ENCODE peak calls at places on chromosome 11, in ten cellular contexts. One of them, this sample, is unnamed.

GRCh38 chr11:128904872-128905344 is 13.8 kb downstream of the KCNJ5 start:
- DNase-seq in effector CD4-positive, alpha-beta T cell: no peak
- DNase-seq in myocyte: peak
- DNase-seq in amniotic stem cell: no peak
- DNase-seq in skeletal muscle cell: no peak
- DNase-seq in DMS153: peak
- DNase-seq in NCI-H1436: peak
- DNase-seq in RCC 7860: no peak
- DNase-seq in GM13977: no peak
- DNase-seq in stimulated activated CD8-positive, alpha-beta memory T cell treated with anti-CD3 and anti-CD28 coated beads, Interleukin-4, amount 100 ng/mL, for 48 hours: no peak
- DNase-seq in this sample: peak

GRCh38 chr11:104582431-104582830 is 315.8 kb downstream of the CASP12 start:
- DNase-seq in effector CD4-positive, alpha-beta T cell: no peak
- DNase-seq in myocyte: no peak
- DNase-seq in amniotic stem cell: no peak
- DNase-seq in skeletal muscle cell: no peak
- DNase-seq in DMS153: no peak
- DNase-seq in NCI-H1436: no peak
- DNase-seq in RCC 7860: no peak
- DNase-seq in GM13977: no peak
- DNase-seq in stimulated activated CD8-positive, alpha-beta memory T cell treated with anti-CD3 and anti-CD28 coated beads, Interleukin-4, amount 100 ng/mL, for 48 hours: no peak
- DNase-seq in this sample: no peak

GRCh38 chr11:70040869-70041501 is 37.1 kb upstream of the ANO1 start:
- DNase-seq in effector CD4-positive, alpha-beta T cell: no peak
- DNase-seq in myocyte: no peak
- DNase-seq in amniotic stem cell: no peak
- DNase-seq in skeletal muscle cell: no peak
- DNase-seq in DMS153: no peak
- DNase-seq in NCI-H1436: no peak
- DNase-seq in RCC 7860: no peak
- DNase-seq in GM13977: no peak
- DNase-seq in stimulated activated CD8-positive, alpha-beta memory T cell treated with anti-CD3 and anti-CD28 coated beads, Interleukin-4, amount 100 ng/mL, for 48 hours: no peak
- DNase-seq in this sample: no peak

GRCh38 chr11:25992254-25992653 is 339.7 kb upstream of the ANO3 start:
- DNase-seq in effector CD4-positive, alpha-beta T cell: no peak
- DNase-seq in myocyte: no peak
- DNase-seq in amniotic stem cell: no peak
- DNase-seq in skeletal muscle cell: no peak
- DNase-seq in DMS153: no peak
- DNase-seq in NCI-H1436: no peak
- DNase-seq in RCC 7860: no peak
- DNase-seq in GM13977: no peak
- DNase-seq in stimulated activated CD8-positive, alpha-beta memory T cell treated with anti-CD3 and anti-CD28 coated beads, Interleukin-4, amount 100 ng/mL, for 48 hours: no peak
- DNase-seq in this sample: no peak

GRCh38 chr11:123425367-123425766 is 4.7 kb upstream of the GRAMD1B start:
- DNase-seq in effector CD4-positive, alpha-beta T cell: no peak
- DNase-seq in myocyte: no peak
- DNase-seq in amniotic stem cell: no peak
- DNase-seq in skeletal muscle cell: no peak
- DNase-seq in DMS153: no peak
- DNase-seq in NCI-H1436: no peak
- DNase-seq in RCC 7860: no peak
- DNase-seq in GM13977: no peak
- DNase-seq in stimulated activated CD8-positive, alpha-beta memory T cell treated with anti-CD3 and anti-CD28 coated beads, Interleukin-4, amount 100 ng/mL, for 48 hours: no peak
- DNase-seq in this sample: no peak

GRCh38 chr11:35083181-35084061 is 55.5 kb upstream of the CD44 start:
- DNase-seq in effector CD4-positive, alpha-beta T cell: peak
- DNase-seq in myocyte: peak
- DNase-seq in amniotic stem cell: peak
- DNase-seq in skeletal muscle cell: peak
- DNase-seq in DMS153: no peak
- DNase-seq in NCI-H1436: no peak
- DNase-seq in RCC 7860: peak
- DNase-seq in GM13977: peak
- DNase-seq in stimulated activated CD8-positive, alpha-beta memory T cell treated with anti-CD3 and anti-CD28 coated beads, Interleukin-4, amount 100 ng/mL, for 48 hours: peak
- DNase-seq in this sample: no peak

GRCh38 chr11:808427-809286 is 1.1 kb upstream of the RPLP2 start:
- DNase-seq in effector CD4-positive, alpha-beta T cell: no peak
- DNase-seq in myocyte: no peak
- DNase-seq in amniotic stem cell: no peak
- DNase-seq in skeletal muscle cell: no peak
- DNase-seq in DMS153: no peak
- DNase-seq in NCI-H1436: no peak
- DNase-seq in RCC 7860: peak
- DNase-seq in GM13977: no peak
- DNase-seq in stimulated activated CD8-positive, alpha-beta memory T cell treated with anti-CD3 and anti-CD28 coated beads, Interleukin-4, amount 100 ng/mL, for 48 hours: peak
- DNase-seq in this sample: no peak

GRCh38 chr11:34223021-34223813 is 117.8 kb downstream of the NAT10 start:
- DNase-seq in effector CD4-positive, alpha-beta T cell: no peak
- DNase-seq in myocyte: peak
- DNase-seq in amniotic stem cell: no peak
- DNase-seq in skeletal muscle cell: peak
- DNase-seq in DMS153: no peak
- DNase-seq in NCI-H1436: peak
- DNase-seq in RCC 7860: no peak
- DNase-seq in GM13977: no peak
- DNase-seq in stimulated activated CD8-positive, alpha-beta memory T cell treated with anti-CD3 and anti-CD28 coated beads, Interleukin-4, amount 100 ng/mL, for 48 hours: no peak
- DNase-seq in this sample: no peak

GRCh38 chr11:110113507-110113906 is 20.3 kb downstream of the ZC3H12C start:
- DNase-seq in effector CD4-positive, alpha-beta T cell: no peak
- DNase-seq in myocyte: no peak
- DNase-seq in amniotic stem cell: no peak
- DNase-seq in skeletal muscle cell: no peak
- DNase-seq in DMS153: no peak
- DNase-seq in NCI-H1436: no peak
- DNase-seq in RCC 7860: no peak
- DNase-seq in GM13977: no peak
- DNase-seq in stimulated activated CD8-positive, alpha-beta memory T cell treated with anti-CD3 and anti-CD28 coated beads, Interleukin-4, amount 100 ng/mL, for 48 hours: no peak
- DNase-seq in this sample: no peak

GRCh38 chr11:61129608-61130523 is 27.6 kb downstream of the CD5 start:
- DNase-seq in effector CD4-positive, alpha-beta T cell: peak
- DNase-seq in myocyte: peak
- DNase-seq in amniotic stem cell: no peak
- DNase-seq in skeletal muscle cell: peak
- DNase-seq in DMS153: no peak
- DNase-seq in NCI-H1436: no peak
- DNase-seq in RCC 7860: peak
- DNase-seq in GM13977: peak
- DNase-seq in stimulated activated CD8-positive, alpha-beta memory T cell treated with anti-CD3 and anti-CD28 coated beads, Interleukin-4, amount 100 ng/mL, for 48 hours: peak
- DNase-seq in this sample: no peak

GRCh38 chr11:71992331-71992730 is 6.4 kb upstream of the IL18BP start:
- DNase-seq in effector CD4-positive, alpha-beta T cell: no peak
- DNase-seq in myocyte: no peak
- DNase-seq in amniotic stem cell: no peak
- DNase-seq in skeletal muscle cell: no peak
- DNase-seq in DMS153: no peak
- DNase-seq in NCI-H1436: no peak
- DNase-seq in RCC 7860: no peak
- DNase-seq in GM13977: no peak
- DNase-seq in stimulated activated CD8-positive, alpha-beta memory T cell treated with anti-CD3 and anti-CD28 coated beads, Interleukin-4, amount 100 ng/mL, for 48 hours: no peak
- DNase-seq in this sample: no peak

GRCh38 chr11:13205446-13205845 is 72.1 kb upstream of the BMAL1 start:
- DNase-seq in effector CD4-positive, alpha-beta T cell: no peak
- DNase-seq in myocyte: no peak
- DNase-seq in amniotic stem cell: no peak
- DNase-seq in skeletal muscle cell: no peak
- DNase-seq in DMS153: no peak
- DNase-seq in NCI-H1436: no peak
- DNase-seq in RCC 7860: no peak
- DNase-seq in GM13977: no peak
- DNase-seq in stimulated activated CD8-positive, alpha-beta memory T cell treated with anti-CD3 and anti-CD28 coated beads, Interleukin-4, amount 100 ng/mL, for 48 hours: no peak
- DNase-seq in this sample: no peak

GRCh38 chr11:128501576-128502549 is 85.5 kb downstream of the ETS1 start:
- DNase-seq in effector CD4-positive, alpha-beta T cell: no peak
- DNase-seq in myocyte: peak
- DNase-seq in amniotic stem cell: no peak
- DNase-seq in skeletal muscle cell: peak
- DNase-seq in DMS153: no peak
- DNase-seq in NCI-H1436: no peak
- DNase-seq in RCC 7860: no peak
- DNase-seq in GM13977: no peak
- DNase-seq in stimulated activated CD8-positive, alpha-beta memory T cell treated with anti-CD3 and anti-CD28 coated beads, Interleukin-4, amount 100 ng/mL, for 48 hours: no peak
- DNase-seq in this sample: no peak

GRCh38 chr11:66787934-66788758 is 55.1 kb upstream of the RCE1 start:
- DNase-seq in effector CD4-positive, alpha-beta T cell: no peak
- DNase-seq in myocyte: no peak
- DNase-seq in amniotic stem cell: no peak
- DNase-seq in skeletal muscle cell: no peak
- DNase-seq in DMS153: no peak
- DNase-seq in NCI-H1436: no peak
- DNase-seq in RCC 7860: no peak
- DNase-seq in GM13977: no peak
- DNase-seq in stimulated activated CD8-positive, alpha-beta memory T cell treated with anti-CD3 and anti-CD28 coated beads, Interleukin-4, amount 100 ng/mL, for 48 hours: no peak
- DNase-seq in this sample: no peak

GRCh38 chr11:75820636-75821035 is 5.6 kb downstream of the UVRAG start:
- DNase-seq in effector CD4-positive, alpha-beta T cell: no peak
- DNase-seq in myocyte: no peak
- DNase-seq in amniotic stem cell: no peak
- DNase-seq in skeletal muscle cell: no peak
- DNase-seq in DMS153: no peak
- DNase-seq in NCI-H1436: no peak
- DNase-seq in RCC 7860: no peak
- DNase-seq in GM13977: no peak
- DNase-seq in stimulated activated CD8-positive, alpha-beta memory T cell treated with anti-CD3 and anti-CD28 coated beads, Interleukin-4, amount 100 ng/mL, for 48 hours: no peak
- DNase-seq in this sample: no peak

GRCh38 chr11:72740060-72740424 is 12.2 kb downstream of the ARAP1 start:
- DNase-seq in effector CD4-positive, alpha-beta T cell: no peak
- DNase-seq in myocyte: no peak
- DNase-seq in amniotic stem cell: no peak
- DNase-seq in skeletal muscle cell: no peak
- DNase-seq in DMS153: no peak
- DNase-seq in NCI-H1436: no peak
- DNase-seq in RCC 7860: no peak
- DNase-seq in GM13977: no peak
- DNase-seq in stimulated activated CD8-positive, alpha-beta memory T cell treated with anti-CD3 and anti-CD28 coated beads, Interleukin-4, amount 100 ng/mL, for 48 hours: no peak
- DNase-seq in this sample: no peak

GRCh38 chr11:123546515-123546914 is 107.9 kb downstream of the SCN3B start:
- DNase-seq in effector CD4-positive, alpha-beta T cell: no peak
- DNase-seq in myocyte: no peak
- DNase-seq in amniotic stem cell: peak
- DNase-seq in skeletal muscle cell: no peak
- DNase-seq in DMS153: no peak
- DNase-seq in NCI-H1436: no peak
- DNase-seq in RCC 7860: no peak
- DNase-seq in GM13977: no peak
- DNase-seq in stimulated activated CD8-positive, alpha-beta memory T cell treated with anti-CD3 and anti-CD28 coated beads, Interleukin-4, amount 100 ng/mL, for 48 hours: no peak
- DNase-seq in this sample: no peak

GRCh38 chr11:113350646-113351045 is 36.3 kb downstream of the TTC12 start:
- DNase-seq in effector CD4-positive, alpha-beta T cell: no peak
- DNase-seq in myocyte: no peak
- DNase-seq in amniotic stem cell: no peak
- DNase-seq in skeletal muscle cell: no peak
- DNase-seq in DMS153: peak
- DNase-seq in NCI-H1436: no peak
- DNase-seq in RCC 7860: no peak
- DNase-seq in GM13977: no peak
- DNase-seq in stimulated activated CD8-positive, alpha-beta memory T cell treated with anti-CD3 and anti-CD28 coated beads, Interleukin-4, amount 100 ng/mL, for 48 hours: no peak
- DNase-seq in this sample: peak

This sample was measured in COR-L47.